ENCODE peak calls at places on chromosomes 3 and 15, in seven cellular contexts. X is adrenal gland, C is stomach, R is astrocyte, T is WTC11, F is endothelial cell of umbilical vein, H is psoas muscle. L is an unnamed sample.
A peak's percentile ranks its signal among the peaks of the same experiment; 100 is the strongest.

GRCh38 chr3:66177026-66177425 is 43.8 kb upstream of the SLC25A26 start:
- DNase-seq in X (no peak), C (peak; percentile 31), R (no peak), T (no peak), F (no peak), H (no peak), L (no peak)

GRCh38 chr3:148903022-148903442 is 37.9 kb downstream of the CPA3 start:
- DNase-seq in X (no peak), C (no peak), R (peak; percentile 58), T (no peak), F (no peak), H (no peak), L (peak; percentile 37)

GRCh38 chr3:197038604-197039003 is 9.0 kb upstream of the MELTF start:
- DNase-seq in X (no peak), C (no peak), R (no peak), T (no peak), F (no peak), H (no peak), L (no peak)

GRCh38 chr15:44879066-44879465 is 77.4 kb upstream of the TERB2 start:
- DNase-seq in X (no peak), C (no peak), R (no peak), T (no peak), F (no peak), H (no peak), L (no peak)

GRCh38 chr15:77335298-77335697 is 84.6 kb downstream of the PEAK1 start:
- DNase-seq in X (peak; percentile 64), C (no peak), R (no peak), T (no peak), F (peak; percentile 31), H (no peak), L (no peak)

GRCh38 chr3:175777495-175777894 is 918.4 kb downstream of the NAALADL2 start:
- DNase-seq in X (no peak), C (no peak), R (peak; percentile 69), T (no peak), F (peak; percentile 10), H (no peak), L (peak; percentile 36)

GRCh38 chr3:171374661-171375285 is 85.4 kb downstream of the TNIK start:
- DNase-seq in X (peak; percentile 57), C (no peak), R (peak; percentile 96), T (no peak), F (peak; percentile 89), H (no peak), L (peak; percentile 78)

GRCh38 chr3:107065094-107065861 is 312.0 kb upstream of the CCDC54 start:
- DNase-seq in X (no peak), C (no peak), R (no peak), T (no peak), F (peak; percentile 13), H (peak; percentile 15), L (no peak)

GRCh38 chr3:42721690-42722089 is 19.1 kb upstream of the HHATL start:
- DNase-seq in X (no peak), C (no peak), R (no peak), T (no peak), F (no peak), H (no peak), L (no peak)

GRCh38 chr3:42025388-42026138 is 63.7 kb upstream of the ULK4 start:
- DNase-seq in X (peak; percentile 95), C (peak; percentile 79), R (peak; percentile 96), T (peak; percentile 67), F (peak; percentile 98), H (peak; percentile 84), L (peak; percentile 91)

GRCh38 chr15:59825926-59826325 is 136.8 kb upstream of the BNIP2 start:
- DNase-seq in X (no peak), C (no peak), R (no peak), T (no peak), F (no peak), H (no peak), L (no peak)

GRCh38 chr3:122416966-122417365 is 1.1 kb upstream of the WDR5B start:
- DNase-seq in X (peak; percentile 16), C (no peak), R (no peak), T (no peak), F (no peak), H (peak; percentile 13), L (no peak)

GRCh38 chr3:143119974-143120715 is 574 bp downstream of the CHST2 start:
- DNase-seq in X (no peak), C (no peak), R (no peak), T (peak; percentile 57), F (peak; percentile 19), H (peak; percentile 28), L (no peak)

GRCh38 chr3:38111696-38112377 is 25.1 kb downstream of the ACAA1 start:
- DNase-seq in X (peak; percentile 2), C (peak; percentile 25), R (no peak), T (no peak), F (no peak), H (no peak), L (no peak)

GRCh38 chr3:38111201-38111600 is 25.7 kb downstream of the ACAA1 start:
- DNase-seq in X (no peak), C (peak; percentile 22), R (no peak), T (no peak), F (no peak), H (no peak), L (no peak)

GRCh38 chr3:38109580-38110313 is 27.2 kb downstream of the ACAA1 start:
- DNase-seq in X (no peak), C (peak; percentile 15), R (no peak), T (no peak), F (no peak), H (no peak), L (no peak)

GRCh38 chr3:38108649-38109579 is 28.0 kb downstream of the ACAA1 start:
- DNase-seq in X (no peak), C (peak; percentile 24), R (no peak), T (no peak), F (no peak), H (no peak), L (no peak)

DNA sequence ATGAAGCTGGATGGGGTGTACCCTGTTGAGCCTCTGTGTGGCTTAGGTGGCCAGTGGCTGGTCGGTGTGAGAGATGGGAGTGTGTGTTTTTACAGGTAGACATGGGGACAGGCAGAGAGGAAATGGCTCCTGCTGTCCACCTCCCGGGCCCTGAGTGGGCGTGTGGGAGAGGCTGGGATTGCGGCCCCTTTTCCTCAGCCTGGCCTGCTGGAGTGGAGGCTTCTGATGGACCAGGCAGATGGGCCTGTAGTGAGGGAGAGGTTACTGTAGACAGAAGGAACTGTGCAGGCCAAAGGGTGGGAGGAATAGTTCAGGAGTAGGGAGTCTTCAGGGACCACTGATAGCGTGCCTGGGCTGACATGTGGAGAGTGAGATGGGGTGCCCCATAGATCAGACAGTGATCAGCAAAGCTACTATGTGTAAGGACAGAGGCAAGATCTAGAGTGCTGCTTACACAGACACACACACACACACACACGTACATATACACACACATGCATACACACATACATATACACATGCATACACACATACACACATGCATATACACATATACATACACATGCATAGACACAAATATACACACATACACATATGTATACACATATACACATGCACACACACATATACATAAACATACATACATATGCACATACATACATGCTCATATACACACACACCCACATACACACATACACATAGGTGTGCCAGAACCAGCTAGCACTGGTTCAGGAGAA is 26.4 kb downstream of the ACAA1 start:
- DNase-seq in X (no peak), C (peak; percentile 5), R (no peak), T (no peak), F (no peak), H (no peak), L (no peak)
- TF ChIP-seq CTCF in X (no peak), C (no peak), R (no peak), T (no peak), F (no peak), H (no peak), L (no peak)

GRCh38 chr3:25468866-25469319 is 40.8 kb downstream of the RARB start:
- DNase-seq in X (peak; percentile 70), C (no peak), R (peak; percentile 64), T (peak; percentile 25), F (peak; percentile 40), H (peak; percentile 62), L (peak; percentile 18)
- TF ChIP-seq CTCF in X (peak; percentile 21), C (no peak), R (peak; percentile 4), T (no peak), F (no peak), H (peak; percentile 37), L (peak; percentile 55)

DNA sequence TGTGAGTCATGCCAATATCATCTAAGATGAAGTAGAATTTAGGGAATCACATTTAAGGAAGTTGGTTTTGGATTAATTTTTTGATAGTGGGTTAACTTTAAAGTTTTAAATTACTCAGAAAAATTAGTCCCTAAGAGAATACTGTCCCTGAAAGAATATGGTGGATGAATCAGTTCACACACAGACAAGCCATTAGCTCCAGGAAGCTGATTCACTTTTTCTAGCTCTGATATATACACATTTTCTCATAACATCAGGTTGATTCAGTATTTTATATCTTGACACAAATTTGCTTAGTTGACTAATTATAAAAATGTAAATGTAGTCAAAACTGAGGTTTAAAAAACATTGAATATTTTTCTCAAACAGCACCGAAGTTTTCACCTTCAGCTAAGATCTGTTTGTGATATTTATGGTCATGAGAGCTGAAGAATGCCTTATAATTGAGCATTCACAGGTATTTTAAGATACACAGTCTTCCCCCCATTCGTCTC is 55.1 kb downstream of the MYH15 start:
- DNase-seq in X (no peak), C (no peak), R (peak; percentile 20), T (no peak), F (peak; percentile 36), H (no peak), L (no peak)
- TF ChIP-seq CTCF in X (no peak), C (no peak), R (no peak), T (no peak), F (no peak), H (no peak), L (no peak)

GRCh38 chr3:8755564-8756237 is 13.7 kb downstream of the OXTR start:
- DNase-seq in X (no peak), C (no peak), R (no peak), T (no peak), F (no peak), H (no peak), L (peak; percentile 53)

GRCh38 chr3:8760091-8760490 is 9.3 kb downstream of the OXTR start:
- DNase-seq in X (no peak), C (no peak), R (no peak), T (no peak), F (no peak), H (no peak), L (no peak)

GRCh38 chr3:8756671-8757070 is 12.7 kb downstream of the OXTR start:
- DNase-seq in X (no peak), C (no peak), R (peak; percentile 37), T (no peak), F (no peak), H (no peak), L (no peak)

GRCh38 chr3:8759038-8759755 is 10.2 kb downstream of the OXTR start:
- DNase-seq in X (no peak), C (no peak), R (peak; percentile 88), T (no peak), F (no peak), H (no peak), L (no peak)

GRCh38 chr3:8757551-8758518 is 11.6 kb downstream of the OXTR start:
- DNase-seq in X (no peak), C (no peak), R (peak; percentile 94), T (no peak), F (no peak), H (peak; percentile 67), L (peak; percentile 90)
- TF ChIP-seq CTCF in X (no peak), C (no peak), R (no peak), T (no peak), F (no peak), H (no peak), L (no peak)

GRCh38 chr3:185270262-185270955 is 16.6 kb upstream of the EHHADH start:
- DNase-seq in X (no peak), C (no peak), R (no peak), T (peak; percentile 50), F (peak; percentile 16), H (no peak), L (peak; percentile 46)
- TF ChIP-seq CTCF in X (no peak), C (no peak), R (peak; percentile 56), T (no peak), F (peak; percentile 28), H (no peak), L (peak; percentile 81)

GRCh38 chr15:34337557-34338306 is at the start of gene SLC12A6:
- DNase-seq in X (peak; percentile 87), C (peak; percentile 93), R (peak; percentile 86), T (peak; percentile 91), F (peak; percentile 92), H (peak; percentile 94), L (peak; percentile 94)
- TF ChIP-seq CTCF in X (no peak), C (no peak), R (no peak), T (no peak), F (no peak), H (no peak), L (peak; percentile 7)